ENCODE peak calls at places on chromosome 3, in ten cellular contexts. S, T, A, E, Q, N, B, V, K and H are unnamed samples.

GRCh38 chr3:173371848-173372487 is 25.6 kb upstream of the NLGN1 start:
- DNase-seq in S (peak; percentile 38), T (peak; percentile 30), A (no peak), E (no peak), Q (peak; percentile 31), N (no peak), B (peak; percentile 33), V (peak; percentile 40), K (no peak), H (no peak)

GRCh38 chr3:140760324-140761075 is 82.6 kb downstream of the TRIM42 start:
- DNase-seq in S (no peak), T (no peak), A (no peak), E (no peak), Q (no peak), N (no peak), B (no peak), V (no peak), K (no peak), H (no peak)

GRCh38 chr3:113086506-113087461 is 96.0 kb downstream of the GTPBP8 start:
- DNase-seq in S (no peak), T (peak; percentile 58), A (no peak), E (no peak), Q (no peak), N (no peak), B (peak; percentile 92), V (no peak), K (no peak), H (no peak)

GRCh38 chr3:69012836-69013255 is 638 bp downstream of the EOGT start:
- DNase-seq in S (peak; percentile 45), T (peak; percentile 50), A (peak; percentile 72), E (peak; percentile 20), Q (peak; percentile 72), N (no peak), B (peak; percentile 52), V (peak; percentile 59), K (peak; percentile 59), H (no peak)

GRCh38 chr3:97827741-97828471 is 6.1 kb downstream of the CRYBG3 start:
- DNase-seq in S (peak; percentile 31), T (peak; percentile 33), A (no peak), E (no peak), Q (no peak), N (no peak), B (no peak), V (no peak), K (no peak), H (no peak)

GRCh38 chr3:69385723-69386483 is at the start of gene FRMD4B:
- DNase-seq in S (no peak), T (peak; percentile 24), A (peak; percentile 55), E (no peak), Q (peak; percentile 68), N (peak; percentile 45), B (peak; percentile 67), V (peak; percentile 71), K (peak; percentile 42), H (no peak)

GRCh38 chr3:174229916-174230315 is 629.2 kb upstream of the NAALADL2 start:
- DNase-seq in S (peak; percentile 18), T (peak; percentile 42), A (no peak), E (no peak), Q (no peak), N (no peak), B (no peak), V (no peak), K (no peak), H (no peak)

GRCh38 chr3:14289590-14290453 is 111.2 kb downstream of the LSM3 start:
- DNase-seq in S (peak; percentile 69), T (peak; percentile 94), A (no peak), E (no peak), Q (peak; percentile 56), N (no peak), B (no peak), V (no peak), K (no peak), H (no peak)

GRCh38 chr3:72722930-72723726 is 125.1 kb downstream of the SHQ1 start:
- DNase-seq in S (peak; percentile 61), T (peak; percentile 75), A (peak; percentile 30), E (no peak), Q (no peak), N (no peak), B (no peak), V (no peak), K (peak; percentile 24), H (peak; percentile 2)

GRCh38 chr3:73687081-73688004 is 62.6 kb upstream of the PDZRN3 start:
- DNase-seq in S (peak; percentile 28), T (no peak), A (no peak), E (no peak), Q (no peak), N (no peak), B (no peak), V (no peak), K (no peak), H (no peak)

GRCh38 chr3:85148056-85148455 is 189.3 kb downstream of the CADM2 start:
- DNase-seq in S (no peak), T (no peak), A (no peak), E (no peak), Q (peak; percentile 26), N (no peak), B (no peak), V (no peak), K (no peak), H (no peak)

DNA sequence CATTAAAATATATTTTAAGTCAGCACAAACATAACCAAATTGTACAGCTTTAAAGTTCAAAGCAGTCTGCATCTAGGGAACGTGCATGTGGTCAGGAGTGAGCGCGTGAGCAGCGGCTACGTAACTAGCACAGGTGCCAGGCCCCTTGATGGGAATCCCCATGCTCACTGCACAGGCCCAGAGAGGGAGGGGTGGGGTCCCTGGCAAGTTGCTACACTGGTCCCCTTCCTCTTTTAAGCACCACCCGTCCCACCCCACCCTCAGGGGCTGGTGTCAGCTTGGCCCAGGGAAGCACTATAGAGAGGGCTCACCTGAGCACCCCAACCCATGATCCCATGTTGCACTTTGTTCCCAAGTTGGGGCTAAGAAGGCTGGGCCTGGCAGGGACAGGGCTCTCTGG is 835 bp upstream of the GMPPB start:
- DNase-seq in S (peak; percentile 19), T (no peak), A (peak; percentile 57), E (peak; percentile 57), Q (no peak), N (no peak), B (peak; percentile 29), V (no peak), K (no peak), H (no peak)
- TF ChIP-seq CTCF in S (no peak), T (no peak), A (no peak), E (no peak), Q (no peak), N (no peak), B (no peak), V (no peak), K (no peak), H (no peak)

GRCh38 chr3:150890320-150890719 is 14.9 kb downstream of the MINDY4B start:
- DNase-seq in S (peak; percentile 32), T (no peak), A (no peak), E (no peak), Q (no peak), N (no peak), B (no peak), V (no peak), K (no peak), H (no peak)
- TF ChIP-seq CTCF in S (no peak), T (no peak), A (no peak), E (no peak), Q (no peak), N (no peak), B (no peak), V (no peak), K (no peak), H (no peak)

DNA sequence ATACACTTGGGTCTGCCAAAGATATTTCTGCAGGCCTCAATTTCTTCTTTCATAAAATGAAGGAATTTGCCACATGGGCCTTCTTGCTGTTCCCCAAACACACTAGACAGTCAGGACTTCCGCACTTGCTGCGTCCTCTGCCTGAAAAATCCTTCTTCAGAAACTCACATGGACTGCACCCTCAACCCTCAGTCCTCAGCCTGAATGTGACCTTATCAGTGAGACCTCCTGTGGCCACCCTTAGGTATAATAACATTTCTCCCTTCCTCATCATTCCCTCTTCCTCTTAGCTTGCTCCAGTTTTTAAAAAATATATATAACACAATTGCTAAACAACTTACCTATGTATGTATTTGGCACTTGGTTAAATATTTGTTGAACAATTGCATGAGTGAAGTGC is 257.5 kb downstream of the MFSD1 start:
- DNase-seq in S (no peak), T (no peak), A (no peak), E (no peak), Q (no peak), N (no peak), B (no peak), V (no peak), K (no peak), H (no peak)
- TF ChIP-seq CTCF in S (no peak), T (no peak), A (no peak), E (no peak), Q (no peak), N (no peak), B (no peak), V (no peak), K (no peak), H (no peak)

GRCh38 chr3:53158700-53159414 is 2.2 kb upstream of the PRKCD start:
- DNase-seq in S (peak; percentile 16), T (no peak), A (no peak), E (peak; percentile 82), Q (no peak), N (no peak), B (no peak), V (no peak), K (no peak), H (no peak)
- TF ChIP-seq CTCF in S (no peak), T (no peak), A (no peak), E (no peak), Q (no peak), N (no peak), B (no peak), V (no peak), K (no peak), H (no peak)

GRCh38 chr3:167837430-167837829 is 101.9 kb downstream of the SERPINI1 start:
- DNase-seq in S (peak; percentile 28), T (no peak), A (no peak), E (peak; percentile 39), Q (no peak), N (no peak), B (no peak), V (no peak), K (no peak), H (no peak)
- TF ChIP-seq CTCF in S (no peak), T (peak; percentile 20), A (no peak), E (peak; percentile 78), Q (no peak), N (peak; percentile 7), B (no peak), V (no peak), K (no peak), H (peak; percentile 20)

DNA sequence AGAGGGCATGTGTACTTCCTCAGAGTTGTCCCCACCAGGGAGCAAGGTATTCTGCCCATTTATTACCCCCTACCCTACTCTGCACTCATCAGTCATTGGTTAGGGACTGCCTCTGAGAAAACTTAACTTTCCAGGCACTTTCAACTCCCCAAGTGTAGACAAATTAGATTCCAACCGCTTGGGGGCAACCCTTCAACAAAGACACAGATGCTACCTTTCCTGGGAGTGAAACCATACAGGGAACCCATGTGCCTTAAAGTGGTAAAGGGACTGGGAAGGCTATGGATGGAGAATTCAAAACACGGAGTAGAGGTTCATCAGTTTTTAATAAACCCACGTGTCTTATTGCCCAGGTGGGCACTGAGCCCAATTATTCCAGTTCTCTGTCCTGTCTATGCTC is 19.4 kb upstream of the UBE2E2 start:
- DNase-seq in S (peak; percentile 69), T (peak; percentile 53), A (no peak), E (peak; percentile 58), Q (peak; percentile 77), N (no peak), B (peak; percentile 76), V (peak; percentile 26), K (no peak), H (no peak)
- TF ChIP-seq CTCF in S (peak; percentile 60), T (peak; percentile 67), A (peak; percentile 39), E (peak; percentile 75), Q (peak; percentile 65), N (peak; percentile 26), B (peak; percentile 73), V (peak; percentile 23), K (peak; percentile 26), H (peak; percentile 53)